ENCODE peak calls at places on chromosomes 6 and 20, in four cellular contexts. O is NCI-H1694 treated with DMSO at 0.1 percent for 48 hours, B is NCI-H2029, N is GDM1. F is an unnamed sample.

GRCh38 chr20:50041238-50041915 is 58.6 kb downstream of the SNAI1 start:
- DNase-seq in N (no peak), O (no peak), B (no peak), F (no peak)

GRCh38 chr6:42978793-42979522 is at the start of gene PEX6:
- DNase-seq in N (peak), B (peak), O (peak), F (peak)

GRCh38 chr20:47314647-47315338 is 41.7 kb downstream of the ZMYND8 start:
- DNase-seq in N (no peak), O (no peak), B (no peak), F (no peak)

GRCh38 chr20:62165762-62166399 is 16.9 kb upstream of the MTG2 start:
- DNase-seq in O (no peak), B (no peak), N (no peak), F (no peak)

GRCh38 chr6:12555781-12556180 is 160.8 kb upstream of the PHACTR1 start:
- DNase-seq in B (no peak), O (no peak), N (no peak), F (no peak)

GRCh38 chr6:35305117-35305516 is 7.5 kb downstream of the DEF6 start:
- DNase-seq in B (no peak), N (no peak), O (no peak), F (no peak)

GRCh38 chr6:36650848-36651247 is 27.7 kb upstream of the CDKN1A start:
- DNase-seq in O (no peak), N (peak), B (no peak), F (no peak)

GRCh38 chr6:156809034-156809433 is 31.9 kb downstream of the ARID1B start:
- DNase-seq in B (peak), N (no peak), O (no peak), F (no peak)

GRCh38 chr6:170575250-170575649 is 9.2 kb downstream of the PDCD2 start:
- DNase-seq in B (no peak), O (no peak), N (no peak), F (no peak)

GRCh38 chr6:73452107-73452461 is at the start of gene CGAS:
- DNase-seq in B (no peak), N (peak), O (no peak), F (peak)

GRCh38 chr6:54846857-54847721 is 518 bp downstream of the FAM83B start:
- DNase-seq in N (no peak), O (no peak), B (no peak), F (no peak)

GRCh38 chr6:166595061-166595780 is 8.7 kb upstream of the RAMACL start:
- DNase-seq in N (no peak), B (no peak), O (no peak), F (no peak)

GRCh38 chr6:41269716-41270115 is 16.8 kb downstream of the TREM1 start:
- DNase-seq in O (no peak), N (no peak), B (no peak), F (no peak)

GRCh38 chr6:166751051-166751595 is 124.1 kb upstream of the RPS6KA2 start:
- DNase-seq in B (no peak), O (no peak), N (peak), F (peak)

GRCh38 chr20:43915209-43916072 is 789 bp downstream of the TOX2 start:
- DNase-seq in B (no peak), O (no peak), N (no peak), F (peak)

GRCh38 chr20:62636446-62636845 is 5.9 kb upstream of the SLCO4A1 start:
- DNase-seq in O (no peak), B (no peak), N (peak), F (no peak)

GRCh38 chr6:42381850-42382249 is 69.9 kb downstream of the TRERF1 start:
- DNase-seq in B (no peak), N (no peak), O (no peak), F (no peak)

GRCh38 chr20:50672400-50673145 is 18.8 kb downstream of the RIPOR3 start:
- DNase-seq in O (no peak), B (no peak), N (no peak), F (no peak)

GRCh38 chr20:11051146-11051545 is 377.3 kb upstream of the JAG1 start:
- DNase-seq in O (no peak), N (no peak), B (no peak), F (no peak)

GRCh38 chr6:167742719-167743303 is 83.9 kb upstream of the AFDN start:
- DNase-seq in B (no peak), N (no peak), O (no peak), F (no peak)

GRCh38 chr20:5895626-5896025 is 54.7 kb downstream of the TRMT6 start:
- DNase-seq in N (no peak), B (no peak), O (no peak), F (no peak)

GRCh38 chr6:5053038-5053437 is 32.1 kb upstream of the PPP1R3G start:
- DNase-seq in N (peak), B (no peak), O (no peak), F (no peak)

GRCh38 chr20:63433351-63433750 is 39.1 kb downstream of the KCNQ2 start:
- DNase-seq in N (no peak), O (no peak), B (no peak), F (no peak)

GRCh38 chr20:38895098-38895949 is 30.9 kb upstream of the FAM83D start:
- DNase-seq in O (no peak), B (no peak), N (no peak), F (no peak)

GRCh38 chr6:157685596-157686280 is 137.3 kb upstream of the SNX9 start:
- DNase-seq in O (no peak), N (no peak), B (no peak), F (no peak)

GRCh38 chr6:154675602-154676088 is 57.6 kb upstream of the SCAF8 start:
- DNase-seq in O (peak), B (peak), N (peak), F (peak)

GRCh38 chr6:47256981-47257730 is 52.5 kb downstream of the TNFRSF21 start:
- DNase-seq in B (no peak), O (no peak), N (no peak), F (no peak)

GRCh38 chr6:152821525-152821924 is 70.9 kb downstream of the VIP start:
- DNase-seq in O (no peak), N (no peak), B (no peak), F (no peak)

GRCh38 chr6:138454976-138455706 is 44.2 kb downstream of the NHSL1 start:
- DNase-seq in O (no peak), N (no peak), B (no peak), F (peak)

GRCh38 chr20:47356526-47357295 is at the start of gene ZMYND8:
- DNase-seq in N (peak), B (peak), O (peak), F (peak)

GRCh38 chr20:41480054-41480770 is 113.6 kb upstream of the EMILIN3 start:
- DNase-seq in B (no peak), O (no peak), N (peak), F (no peak)

GRCh38 chr6:153047386-153047785 is 44.9 kb upstream of the MTRF1L start:
- DNase-seq in N (no peak), B (no peak), O (no peak), F (no peak)

GRCh38 chr20:37890643-37891042 is 12.3 kb upstream of the VSTM2L start:
- DNase-seq in N (no peak), O (no peak), B (no peak), F (no peak)

GRCh38 chr20:22312744-22313346 is 271.5 kb downstream of the FOXA2 start:
- DNase-seq in B (peak), N (no peak), O (no peak), F (no peak)

GRCh38 chr6:69622230-69622629 is 174.6 kb downstream of the LMBRD1 start:
- DNase-seq in O (no peak), N (no peak), B (peak), F (no peak)

GRCh38 chr6:9539231-9539755 is 875.6 kb downstream of the TFAP2A start:
- DNase-seq in N (no peak), B (no peak), O (no peak), F (no peak)

GRCh38 chr20:41530923-41531322 is 87.3 kb downstream of the CHD6 start:
- DNase-seq in B (no peak), N (no peak), O (no peak), F (no peak)

GRCh38 chr6:75207211-75207984 is 1.5 kb upstream of the COL12A1 start:
- DNase-seq in B (no peak), O (no peak), N (no peak), F (peak)

GRCh38 chr6:42929928-42930360 is 664 bp downstream of the CNPY3 start:
- DNase-seq in N (peak), O (peak), B (peak), F (peak)

F was measured in activated naive CD8-positive, alpha-beta T cell treated with anti-CD3 and anti-CD28 coated beads, Interleukin-2, amount 50 U/mL, for 24 hours.